ENCODE peak calls at places on chromosomes 11 and 22, in four cellular contexts. I, R, E and K are unnamed samples.

GRCh38 chr11:102070766-102071165 is 23.5 kb downstream of the CFAP300 start:
- DNase-seq in E (no peak), I (no peak), R (no peak), K (no peak)

GRCh38 chr11:128201801-128202200 is 385.6 kb downstream of the ETS1 start:
- DNase-seq in I (no peak), R (no peak), E (no peak), K (no peak)

GRCh38 chr11:43072096-43072495 is 239.7 kb upstream of the API5 start:
- DNase-seq in R (no peak), E (peak; percentile 96), I (no peak), K (no peak)

GRCh38 chr22:46674367-46674781 is 54.2 kb downstream of the GRAMD4 start:
- DNase-seq in E (no peak), I (peak; percentile 92), R (peak; percentile 72), K (peak; percentile 75)

GRCh38 chr11:8368194-8368593 is 104.5 kb upstream of the LMO1 start:
- DNase-seq in I (no peak), E (no peak), R (no peak), K (no peak)

GRCh38 chr11:17511571-17511970 is 32.6 kb downstream of the USH1C start:
- DNase-seq in I (no peak), R (no peak), E (no peak), K (no peak)

GRCh38 chr11:70146309-70146708 is 56.8 kb upstream of the FADD start:
- DNase-seq in E (no peak), I (no peak), R (no peak), K (no peak)

GRCh38 chr22:24436553-24436952 is 9.2 kb downstream of the ADORA2A start:
- DNase-seq in E (no peak), R (no peak), I (no peak), K (no peak)

GRCh38 chr11:33329705-33330329 is 72.6 kb downstream of the HIPK3 start:
- DNase-seq in I (peak; percentile 54), R (no peak), E (peak; percentile 92), K (peak; percentile 39)

GRCh38 chr11:20623258-20623657 is 23.9 kb downstream of the SLC6A5 start:
- DNase-seq in E (no peak), I (no peak), R (no peak), K (no peak)